ENCODE peak calls at places on chromosomes 11 and 22, in six cellular contexts. D is heart right ventricle, M is endodermal cell, V is psoas muscle, I is GM13977, H is dorsolateral prefrontal cortex. F is an unnamed sample.

GRCh38 chr11:126254819-126255218 is 13.9 kb downstream of the SRPRA start:
- DNase-seq in I (no peak), M (no peak), D (no peak), V (no peak), H (no peak), F (no peak)

GRCh38 chr11:69409812-69410645 is 71.4 kb upstream of the LINC01488 start:
- DNase-seq in D (no peak), M (no peak), V (no peak), H (no peak), I (no peak), F (no peak)

GRCh38 chr11:35583843-35584242 is 34.4 kb upstream of the FJX1 start:
- DNase-seq in D (no peak), V (no peak), I (no peak), M (no peak), H (no peak), F (no peak)

GRCh38 chr22:37045958-37046357 is 5.6 kb upstream of the KCTD17 start:
- DNase-seq in I (no peak), H (no peak), V (no peak), D (no peak), M (peak; percentile 62), F (no peak)

GRCh38 chr11:128622137-128622523 is 34.8 kb upstream of the ETS1 start:
- DNase-seq in H (no peak), I (no peak), M (peak; percentile 48), D (peak; percentile 73), V (peak; percentile 74), F (no peak)

GRCh38 chr11:76664578-76665061 is 5.9 kb downstream of the LRRC32 start:
- DNase-seq in D (no peak), H (peak; percentile 21), I (no peak), V (no peak), M (peak; percentile 46), F (no peak)

GRCh38 chr22:40322061-40322460 is 24.2 kb upstream of the ADSL start:
- DNase-seq in H (no peak), D (no peak), M (peak; percentile 3), I (no peak), V (no peak), F (no peak)

GRCh38 chr11:9765320-9766101 is 101.6 kb downstream of the SWAP70 start:
- DNase-seq in D (peak; percentile 74), I (no peak), V (peak; percentile 89), M (peak; percentile 88), H (no peak), F (no peak)

GRCh38 chr11:70942593-70942992 is 309.8 kb downstream of the SHANK2 start:
- DNase-seq in D (no peak), I (no peak), V (no peak), M (peak; percentile 78), H (no peak), F (no peak)

GRCh38 chr11:65226103-65226442 is 35.7 kb upstream of the POLA2 start:
- DNase-seq in I (no peak), V (no peak), D (no peak), H (no peak), M (no peak), F (no peak)

GRCh38 chr11:102157219-102157618 is 47.0 kb downstream of the YAP1 start:
- DNase-seq in V (peak; percentile 62), D (peak; percentile 67), I (no peak), H (no peak), M (no peak), F (no peak)

GRCh38 chr22:31661851-31662667 is at the start of gene PISD:
- DNase-seq in D (peak; percentile 95), V (peak; percentile 97), H (peak; percentile 95), M (peak; percentile 99), I (peak; percentile 93), F (peak; percentile 90)

GRCh38 chr11:128898580-128899344 is 7.6 kb downstream of the KCNJ5 start:
- DNase-seq in V (no peak), H (no peak), I (no peak), M (no peak), D (no peak), F (no peak)

GRCh38 chr11:30710216-30710615 is 124.1 kb upstream of the MPPED2 start:
- DNase-seq in M (no peak), H (no peak), I (no peak), D (no peak), V (no peak), F (no peak)

GRCh38 chr11:8092587-8093424 is 11.8 kb downstream of the TUB start:
- DNase-seq in H (no peak), I (peak; percentile 79), V (peak; percentile 69), D (peak; percentile 77), M (peak; percentile 90), F (peak; percentile 26)

GRCh38 chr22:38704568-38705234 is 1.0 kb upstream of the GTPBP1 start:
- DNase-seq in H (no peak), V (no peak), D (no peak), M (no peak), I (no peak), F (no peak)

GRCh38 chr11:123231777-123232176 is 36.7 kb upstream of the CLMP start:
- DNase-seq in M (no peak), D (no peak), H (no peak), I (no peak), V (no peak), F (no peak)

GRCh38 chr11:121367434-121367833 is 74.9 kb downstream of the SC5D start:
- DNase-seq in H (no peak), I (peak; percentile 79), V (no peak), D (no peak), M (no peak), F (peak; percentile 82)

GRCh38 chr11:111730871-111731591 is 35.2 kb downstream of the PPP2R1B start:
- DNase-seq in I (no peak), M (no peak), V (peak; percentile 91), D (no peak), H (peak; percentile 62), F (no peak)

GRCh38 chr11:33021937-33022336 is 6.3 kb downstream of the DEPDC7 start:
- DNase-seq in V (no peak), M (no peak), I (no peak), H (no peak), D (no peak), F (no peak)

GRCh38 chr11:8833568-8834275 is 77.3 kb upstream of the AKIP1 start:
- DNase-seq in I (no peak), H (no peak), M (peak; percentile 70), V (no peak), D (no peak), F (no peak)

GRCh38 chr11:43738600-43739409 is 58.3 kb downstream of the HSD17B12 start:
- DNase-seq in M (no peak), H (no peak), D (peak; percentile 42), I (no peak), V (no peak), F (no peak)

GRCh38 chr11:134560566-134561347 is 148.7 kb upstream of the B3GAT1 start:
- DNase-seq in I (no peak), V (no peak), D (peak; percentile 2), M (peak; percentile 69), H (no peak), F (no peak)

GRCh38 chr11:122784325-122785155 is 53.8 kb upstream of the CRTAM start:
- DNase-seq in M (no peak), I (no peak), H (no peak), D (no peak), V (peak; percentile 57), F (no peak)

GRCh38 chr11:46916669-46917108 is 1.7 kb downstream of the LRP4 start:
- DNase-seq in D (peak; percentile 73), I (peak; percentile 68), M (peak; percentile 88), V (peak; percentile 83), H (no peak), F (no peak)

GRCh38 chr22:45934659-45935341 is 42.2 kb downstream of the WNT7B start:
- DNase-seq in I (no peak), V (no peak), D (peak; percentile 24), M (no peak), H (peak; percentile 62), F (no peak)

GRCh38 chr11:66851698-66852465 is 5.0 kb upstream of the LRFN4 start:
- DNase-seq in D (no peak), M (peak; percentile 88), H (no peak), I (no peak), V (peak; percentile 39), F (peak; percentile 29)

GRCh38 chr11:100793525-100793924 is 106.4 kb downstream of the ARHGAP42 start:
- DNase-seq in D (no peak), M (no peak), H (no peak), V (no peak), I (no peak), F (no peak)

GRCh38 chr11:134120921-134121526 is 52.2 kb downstream of the JAM3 start:
- DNase-seq in I (no peak), H (peak; percentile 78), M (no peak), D (peak; percentile 53), V (no peak), F (no peak)

DNA sequence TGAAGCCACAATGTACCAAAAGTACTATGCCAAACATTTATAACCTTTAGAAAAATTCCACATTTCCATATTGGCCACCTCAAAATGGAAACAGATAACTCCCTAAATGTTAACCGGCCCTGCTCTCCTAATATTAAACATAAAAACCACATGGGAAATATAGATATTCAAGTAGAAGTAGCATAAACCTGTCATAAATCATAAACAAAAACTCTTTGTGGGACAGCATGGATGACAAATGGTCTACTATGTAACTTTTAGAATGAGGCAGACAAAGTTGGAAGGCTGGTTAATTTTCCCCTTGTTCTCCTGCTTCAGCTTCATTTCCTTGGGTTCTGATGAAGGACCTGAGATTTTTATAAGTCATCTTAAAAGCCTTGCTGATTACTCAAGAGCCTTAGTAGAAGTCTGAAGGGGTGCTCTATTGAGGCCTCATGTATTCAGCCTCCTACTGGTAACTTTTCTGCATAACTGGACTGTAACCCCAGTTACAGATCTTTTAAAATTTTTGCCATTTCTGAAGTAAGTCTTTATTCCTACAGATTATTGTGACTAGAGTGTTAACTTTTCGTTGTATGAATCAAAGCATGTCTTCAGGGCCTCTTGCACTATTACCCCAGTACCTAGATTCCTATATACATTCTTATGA is 116.4 kb downstream of the STIM1 start:
- DNase-seq in V (no peak), M (no peak), H (no peak), D (no peak), I (no peak), F (no peak)
- TF ChIP-seq CTCF in V (no peak), M (no peak), H (no peak), D (no peak), I (peak; percentile 4), F (no peak)

DNA sequence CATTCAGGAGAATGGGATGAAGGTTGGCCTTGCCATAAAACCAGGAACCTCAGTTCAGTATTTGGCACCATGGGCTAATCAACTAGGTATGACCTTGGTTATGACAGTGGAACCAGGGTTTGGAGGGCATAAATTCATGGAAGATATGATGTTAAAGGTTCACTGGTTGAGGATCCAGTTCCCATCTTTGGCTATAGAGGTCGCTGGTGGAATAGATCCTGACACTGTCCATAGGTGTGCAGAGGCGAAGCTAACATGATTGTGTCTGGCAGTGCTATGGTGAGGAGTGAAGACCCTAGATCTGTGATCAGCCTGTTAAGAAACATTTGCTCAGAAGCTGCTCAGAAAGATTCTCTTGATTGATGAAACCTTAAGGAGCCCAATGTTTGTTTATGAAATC is 5.7 kb downstream of the NF2 start:
- DNase-seq in H (no peak), V (no peak), M (peak; percentile 60), D (no peak), I (no peak), F (no peak)
- TF ChIP-seq CTCF in H (no peak), V (no peak), M (peak; percentile 70), D (no peak), I (peak; percentile 2), F (peak; percentile 5)

GRCh38 chr11:64186205-64187165 is 514 bp downstream of the STIP1 start:
- DNase-seq in I (no peak), H (no peak), M (no peak), V (no peak), D (no peak), F (no peak)
- TF ChIP-seq CTCF in I (no peak), H (no peak), M (peak; percentile 52), V (peak; percentile 31), D (no peak), F (no peak)

GRCh38 chr22:20430641-20431519 is 6.7 kb downstream of the SCARF2 start:
- DNase-seq in V (peak; percentile 78), I (peak; percentile 75), D (no peak), H (no peak), M (peak; percentile 87), F (no peak)
- TF ChIP-seq CTCF in V (peak; percentile 39), I (no peak), D (peak; percentile 4), H (no peak), M (peak; percentile 68), F (peak; percentile 20)